ENCODE peak calls at places on chromosomes 2 and 18, in four cellular contexts. G is GM12864, A is keratinocyte, P is glutamatergic neuron. E is an unnamed sample.

GRCh38 chr2:170434900-170435640 is 257.1 kb downstream of the MYO3B start:
- DNase-seq in P (no peak), A (no peak), G (peak), E (no peak)

GRCh38 chr2:204260162-204260877 is 285.0 kb upstream of the PARD3B start:
- DNase-seq in G (no peak), A (no peak), P (peak), E (peak)

GRCh38 chr2:112623913-112624777 is 21.6 kb upstream of the SLC20A1 start:
- DNase-seq in G (peak), P (no peak), A (peak), E (no peak)

GRCh38 chr2:200298015-200298414 is 8.5 kb upstream of the SPATS2L start:
- DNase-seq in A (no peak), G (no peak), P (no peak), E (no peak)

GRCh38 chr2:181459646-181460045 is 2.5 kb downstream of the ITGA4 start:
- DNase-seq in P (no peak), A (no peak), G (no peak), E (no peak)

GRCh38 chr2:231046908-231047269 is 9.6 kb downstream of the C2orf72 start:
- DNase-seq in G (no peak), A (no peak), P (no peak), E (no peak)

GRCh38 chr2:8320305-8320704 is 361.6 kb upstream of the ID2 start:
- DNase-seq in G (no peak), A (no peak), P (no peak), E (no peak)

GRCh38 chr18:28422577-28422976 is 245.6 kb upstream of the CDH2 start:
- DNase-seq in P (no peak), A (no peak), G (no peak), E (no peak)

GRCh38 chr2:235378261-235378660 is 115.6 kb upstream of the AGAP1 start:
- DNase-seq in P (no peak), A (no peak), G (no peak), E (no peak)

GRCh38 chr2:88666576-88666975 is 24.9 kb upstream of the RPIA start:
- DNase-seq in A (no peak), G (no peak), P (no peak), E (no peak)

GRCh38 chr2:157476915-157477709 is 33.2 kb upstream of the CYTIP start:
- DNase-seq in G (no peak), P (no peak), A (no peak), E (no peak)

GRCh38 chr2:160432633-160433032 is 61.0 kb downstream of the RBMS1 start:
- DNase-seq in P (no peak), A (peak), G (no peak), E (no peak)

GRCh38 chr2:227103583-227103982 is 60.4 kb downstream of the COL4A4 start:
- DNase-seq in G (no peak), A (no peak), P (no peak), E (no peak)

DNA sequence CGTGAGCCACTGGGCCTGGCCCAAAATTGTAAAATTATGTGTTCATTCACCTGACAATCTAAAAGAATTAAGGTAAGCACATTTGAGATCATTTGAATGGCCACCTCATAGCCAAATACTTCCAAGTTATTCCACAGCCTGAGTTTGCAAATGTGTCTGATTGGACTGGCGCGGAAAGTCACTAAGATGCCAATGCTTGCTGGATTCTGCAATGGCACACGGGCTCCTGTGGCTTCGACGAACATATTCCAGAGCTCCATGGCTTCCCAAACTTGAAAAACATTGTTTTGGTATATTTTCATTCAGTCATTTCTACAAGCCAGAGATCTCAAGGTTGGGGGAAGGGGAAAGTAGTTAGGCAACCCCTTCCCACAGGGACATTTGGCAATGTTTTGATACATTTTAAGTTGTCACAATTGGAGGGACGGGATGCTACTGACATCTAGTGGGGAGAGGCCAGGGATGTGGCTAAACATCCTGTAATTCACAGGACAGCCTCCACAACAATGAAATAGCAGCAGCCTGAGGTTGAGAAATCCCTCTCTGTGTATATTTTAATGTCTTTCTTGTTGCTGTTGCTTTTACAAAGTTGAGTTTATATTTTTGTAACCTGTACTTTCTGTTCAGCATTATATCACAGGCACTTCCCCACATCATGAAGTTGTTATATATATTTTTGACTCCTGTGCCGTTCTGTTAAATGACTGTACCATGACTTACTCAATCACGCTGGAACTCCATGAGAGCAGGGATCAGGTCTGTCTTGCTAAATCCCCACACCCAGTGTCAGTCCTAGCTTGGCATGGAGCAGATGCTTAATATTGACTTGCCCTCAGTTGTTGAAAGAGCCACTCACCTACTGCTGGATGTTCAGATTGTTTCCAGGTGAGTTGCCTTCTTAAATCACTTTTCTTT is 56.9 kb downstream of the COL4A4 start:
- DNase-seq in A (no peak), P (peak), G (no peak), E (peak)
- TF ChIP-seq CTCF in A (peak), P (peak), G (peak), E (peak)

DNA sequence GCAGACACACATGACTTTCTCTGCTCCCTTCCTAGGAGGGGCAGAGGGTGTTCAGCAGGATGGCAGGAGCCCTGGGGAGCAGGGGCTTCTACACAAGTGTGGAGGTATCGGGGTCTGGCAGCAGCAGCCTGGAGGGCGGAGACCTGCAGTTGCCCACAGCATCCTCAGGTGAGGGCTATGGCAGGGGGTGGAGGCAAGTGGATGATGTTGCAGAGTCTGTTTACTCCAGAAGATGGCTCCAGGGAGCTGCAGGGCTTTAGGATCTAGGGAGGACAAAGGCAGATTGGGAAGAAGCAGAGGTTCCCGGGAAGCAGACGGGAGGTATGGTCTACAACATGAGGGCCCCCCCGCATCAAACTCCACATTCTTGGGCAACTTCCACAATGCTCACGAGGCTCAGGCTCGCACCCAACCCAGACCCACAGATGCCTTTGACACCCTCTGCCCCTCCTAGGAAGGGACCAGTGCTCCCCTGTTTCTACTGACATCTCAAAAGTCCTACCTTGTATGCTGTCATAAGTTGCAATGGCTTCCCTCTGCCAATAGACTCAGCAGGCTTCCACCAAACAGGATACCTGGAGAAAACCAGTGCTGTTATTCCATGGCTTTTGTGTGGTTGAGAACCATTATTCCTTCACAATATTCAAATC is 12.0 kb upstream of the ATP6V1C2 start:
- DNase-seq in A (no peak), P (peak), G (no peak), E (peak)
- TF ChIP-seq CTCF in A (peak), P (no peak), G (peak), E (no peak)

GRCh38 chr2:109170645-109171044 is 41.6 kb downstream of the SH3RF3 start:
- DNase-seq in G (no peak), A (no peak), P (no peak), E (no peak)
- TF ChIP-seq CTCF in G (no peak), A (peak), P (no peak), E (no peak)

DNA sequence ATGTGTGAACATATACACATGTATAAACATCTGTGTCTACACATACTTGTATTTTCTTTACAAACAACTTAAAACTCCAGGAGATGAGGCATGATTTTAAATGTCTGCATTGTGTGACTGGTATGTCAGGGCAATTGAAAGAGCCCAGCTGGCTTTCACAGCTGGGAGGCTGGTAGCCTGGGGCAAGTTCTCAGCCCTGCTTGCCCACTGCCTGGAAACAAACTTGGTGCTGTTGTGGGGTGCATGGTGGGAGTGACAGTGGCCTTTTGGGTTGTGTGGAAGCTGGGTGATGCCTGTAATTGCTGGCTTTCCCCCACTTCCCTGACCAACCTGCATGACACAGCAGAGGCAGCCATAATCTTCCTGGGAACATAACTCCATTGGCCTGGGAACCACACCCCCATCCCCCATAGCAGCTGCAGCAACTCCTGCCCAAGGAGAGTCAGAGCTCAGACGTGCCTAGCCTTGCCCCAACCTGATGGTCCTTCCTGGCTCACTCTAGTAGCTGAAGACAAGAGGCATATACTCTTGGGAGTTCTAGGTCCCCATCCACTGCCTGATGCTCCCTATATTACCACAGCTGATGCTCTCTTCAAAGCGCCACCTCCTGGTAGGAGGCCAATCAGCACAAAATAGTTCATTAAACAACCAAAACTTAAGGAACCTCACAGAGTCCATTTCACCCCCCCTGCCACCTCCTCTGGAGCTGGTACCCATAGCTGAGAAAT is 158.4 kb downstream of the CERS6 start:
- DNase-seq in A (peak), G (no peak), P (no peak), E (no peak)
- TF ChIP-seq CTCF in A (peak), G (peak), P (no peak), E (peak)

GRCh38 chr2:79040967-79041582 is 15.6 kb downstream of the REG3G start:
- DNase-seq in P (no peak), A (no peak), G (no peak), E (no peak)
- TF ChIP-seq CTCF in P (peak), A (no peak), G (peak), E (peak)